ENCODE peak calls at places on chromosomes 4 and X, in four cellular contexts. R is heart left ventricle; S is kidney; E is CD8-positive, alpha-beta T cell. A is an unnamed sample.
A peak's percentile ranks its signal among the peaks of the same experiment; 100 is the strongest.

GRCh38 chr4:127352220-127352619 is 280.5 kb upstream of the INTU start:
- DNase-seq in R (no peak), S (no peak), E (no peak), A (no peak)

GRCh38 chr4:67928547-67928946 is 34.7 kb downstream of the TMPRSS11A start:
- DNase-seq in R (no peak), S (no peak), E (no peak), A (no peak)

GRCh38 chr4:182126567-182126966 is 116.6 kb upstream of the TENM3 start:
- DNase-seq in R (no peak), S (no peak), E (no peak), A (no peak)

GRCh38 chrX:868248-868647 is 237.7 kb downstream of the SHOX start:
- DNase-seq in R (no peak), S (no peak), E (no peak), A (no peak)

GRCh38 chrX:140918398-140919043 is 83.9 kb upstream of the SPANXB1 start:
- DNase-seq in R (no peak), S (no peak), E (no peak), A (no peak)

GRCh38 chr4:189285377-189285776 is 655.3 kb upstream of the FRG1 start:
- DNase-seq in R (no peak), S (no peak), E (no peak), A (no peak)

GRCh38 chr4:1487106-1487505 is 80.9 kb upstream of the NKX1-1 start:
- DNase-seq in R (no peak), S (peak; percentile 22), E (no peak), A (no peak)

GRCh38 chr4:10753856-10754384 is 69.4 kb upstream of the CLNK start:
- DNase-seq in R (no peak), S (no peak), E (no peak), A (no peak)

GRCh38 chrX:10833299-10834169 is 213.1 kb upstream of the MID1 start:
- DNase-seq in R (peak; percentile 9), S (peak; percentile 63), E (no peak), A (no peak)

GRCh38 chr4:82784615-82785247 is 13.9 kb downstream of the SCD5 start:
- DNase-seq in R (no peak), S (no peak), E (peak; percentile 9), A (no peak)

GRCh38 chr4:102614801-102615200 is 113.6 kb downstream of the NFKB1 start:
- DNase-seq in R (no peak), S (no peak), E (peak; percentile 71), A (no peak)

GRCh38 chr4:41185614-41186609 is 28.4 kb downstream of the APBB2 start:
- DNase-seq in R (no peak), S (no peak), E (no peak), A (no peak)

GRCh38 chrX:148517191-148517590 is 16.8 kb downstream of the AFF2 start:
- DNase-seq in R (no peak), S (no peak), E (no peak), A (no peak)

GRCh38 chr4:35105486-35105885 is 1138.8 kb downstream of the ARAP2 start:
- DNase-seq in R (no peak), S (no peak), E (no peak), A (no peak)

GRCh38 chr4:167595898-167596297 is 361.6 kb upstream of the SPOCK3 start:
- DNase-seq in R (no peak), S (no peak), E (no peak), A (no peak)

GRCh38 chr4:88341227-88342192 is 37.1 kb upstream of the HERC6 start:
- DNase-seq in R (peak; percentile 53), S (no peak), E (no peak), A (peak; percentile 72)

GRCh38 chrX:108270280-108270679 is 167.9 kb downstream of the COL4A6 start:
- DNase-seq in R (no peak), S (no peak), E (no peak), A (no peak)

GRCh38 chr4:143554728-143555597 is 41.5 kb downstream of the SMARCA5 start:
- DNase-seq in R (no peak), S (no peak), E (no peak), A (no peak)

GRCh38 chr4:8030121-8030781 is 90.6 kb upstream of the AFAP1 start:
- DNase-seq in R (no peak), S (peak; percentile 65), E (no peak), A (peak; percentile 43)

GRCh38 chrX:48522291-48522690 is 683 bp downstream of the EBP start:
- DNase-seq in R (no peak), S (no peak), E (no peak), A (no peak)

GRCh38 chrX:111349098-111349497 is 62.9 kb downstream of the DCX start:
- DNase-seq in R (no peak), S (no peak), E (no peak), A (no peak)

DNA sequence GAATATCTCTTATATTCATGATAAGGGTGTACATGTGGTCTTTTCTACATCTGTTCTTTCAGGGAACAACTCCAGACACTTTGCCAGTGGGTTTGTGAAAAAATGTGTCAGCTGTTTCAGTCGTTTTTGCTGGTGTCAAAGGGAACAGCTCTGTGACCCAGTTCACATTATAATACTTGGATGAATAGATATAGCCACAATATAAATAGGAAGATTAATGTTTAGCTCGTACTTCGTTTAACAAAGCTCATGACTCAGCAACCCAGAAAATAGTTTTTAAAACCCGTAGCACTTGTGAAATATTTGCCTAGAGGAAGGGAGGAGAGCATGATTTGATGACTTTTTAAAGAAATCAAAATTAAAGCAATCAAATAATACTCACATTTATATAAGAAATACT is 7.9 kb downstream of the LIAS start:
- DNase-seq in R (no peak), S (no peak), E (no peak), A (no peak)
- H3K36me3 ChIP-seq in R (peaks cover 54% of the 10 kb centered on the region), S (no peaks in the 10 kb centered on the region), E (peaks cover 4% of the 10 kb centered on the region), A (peaks cover 33% of the 10 kb centered on the region)

GRCh38 chr4:129095811-129096454 is at the start of gene C4orf33:
- DNase-seq in R (peak; percentile 69), S (peak; percentile 71), E (peak; percentile 70), A (peak; percentile 50)

GRCh38 chr4:129092636-129093172 is 635 bp downstream of the SCLT1 start:
- DNase-seq in R (no peak), S (no peak), E (no peak), A (no peak)

GRCh38 chr4:129098578-129098977 is 2.6 kb downstream of the C4orf33 start:
- DNase-seq in R (no peak), S (no peak), E (no peak), A (no peak)

GRCh38 chr4:129093173-129093974 is at the start of gene SCLT1:
- DNase-seq in R (peak; percentile 99), S (peak; percentile 99), E (peak; percentile 96), A (peak; percentile 99)

GRCh38 chr4:129094347-129094746 is 1.0 kb upstream of the SCLT1 start:
- DNase-seq in R (no peak), S (no peak), E (no peak), A (no peak)
- H3K4me3 ChIP-seq in R (peak overlapping the region; percentile 75), S (no peak overlapping the region), E (peak overlapping the region; percentile 87), A (peak overlapping the region; percentile 89)

DNA sequence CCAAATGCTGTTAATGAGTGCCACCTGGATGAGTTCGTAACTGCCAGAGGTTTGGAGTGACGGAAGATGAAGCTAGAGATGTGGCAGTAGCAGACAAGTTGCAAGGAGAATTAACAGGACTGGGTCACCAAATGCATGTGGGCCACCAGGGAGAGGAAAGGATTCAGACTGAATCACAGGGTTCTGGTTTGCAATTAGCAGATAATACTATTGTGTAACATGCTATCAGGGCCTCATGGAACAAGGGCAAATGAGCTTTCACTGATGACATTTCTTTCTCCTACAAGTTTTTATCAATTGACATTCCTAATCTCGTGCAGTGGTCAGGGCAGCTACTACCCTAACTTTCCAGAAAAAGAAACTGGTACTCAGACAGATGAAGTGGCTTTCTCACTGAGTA is 21.4 kb downstream of the GAB3 start:
- DNase-seq in R (no peak), S (no peak), E (no peak), A (no peak)
- H3K27ac ChIP-seq in R (peak overlapping the region; percentile 78), S (no peak overlapping the region), E (no peak overlapping the region), A (peak overlapping the region; percentile 65)

DNA sequence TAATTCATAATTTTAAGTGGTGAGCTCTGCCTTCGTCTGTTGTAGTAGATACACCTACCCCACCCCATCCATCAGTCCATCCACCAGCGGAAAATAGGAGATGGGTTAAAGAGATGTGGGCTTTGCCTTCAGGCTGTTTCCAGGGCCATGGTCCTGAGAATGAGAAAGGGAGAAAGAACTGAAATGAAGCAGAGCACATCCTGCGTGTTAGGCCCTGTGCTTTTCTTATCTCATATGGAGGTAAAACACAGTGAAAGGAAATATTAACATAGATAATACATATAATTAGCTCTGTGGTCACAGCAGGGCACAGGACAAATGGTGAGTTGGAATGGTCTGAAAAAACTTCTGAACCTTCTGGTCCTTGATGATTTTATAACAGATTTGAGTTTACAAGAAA is 393.5 kb downstream of the BMPR1B start:
- DNase-seq in R (no peak), S (no peak), E (no peak), A (no peak)
- H3K36me3 ChIP-seq in R (no peaks in the 10 kb centered on the region), S (no peaks in the 10 kb centered on the region), E (no peaks in the 10 kb centered on the region), A (no peaks in the 10 kb centered on the region)

DNA sequence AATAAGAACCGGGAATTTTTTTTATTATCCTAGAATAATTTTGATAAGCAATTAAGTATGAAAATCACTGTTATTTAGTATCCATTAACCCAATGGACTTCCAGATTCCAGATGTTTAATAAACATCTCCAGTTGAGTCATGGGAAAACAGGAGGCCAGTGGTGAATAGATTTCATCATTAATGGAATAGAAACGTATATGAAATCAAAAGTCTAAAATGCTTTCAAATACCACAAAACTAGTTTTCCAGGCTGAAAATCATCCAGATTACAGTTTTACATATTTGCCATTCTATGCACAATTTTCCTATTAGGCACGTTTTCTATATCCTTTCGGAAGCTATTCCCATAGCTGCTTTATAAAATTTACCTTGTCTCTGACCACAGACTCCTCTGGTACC is 35.0 kb downstream of the IRF2 start:
- DNase-seq in R (no peak), S (no peak), E (no peak), A (no peak)
- H3K4me3 ChIP-seq in R (no peak overlapping the region), S (no peak overlapping the region), E (no peak overlapping the region), A (no peak overlapping the region)